ENCODE peak calls at places on chromosomes 16 and 17, in five cellular contexts. B is K562, K is H1, Y is HepG2, P is GM12891. L is an unnamed sample.

GRCh38 chr17:7888184-7888920 is at the start of gene CHD3:
- DNase-seq in B (no peak), K (no peak), P (no peak), Y (no peak), L (no peak)

GRCh38 chr16:31243734-31244670 is 15.8 kb upstream of the ITGAM start:
- DNase-seq in B (peak), P (no peak), K (no peak), Y (no peak), L (no peak)

GRCh38 chr17:11899494-11899893 is 97.8 kb downstream of the ZNF18 start:
- DNase-seq in K (no peak), B (peak), Y (no peak), P (no peak), L (no peak)

GRCh38 chr16:50627419-50627818 is 53.7 kb downstream of the SNX20 start:
- DNase-seq in K (peak), P (peak), Y (no peak), B (no peak), L (no peak)

GRCh38 chr17:51120357-51120738 is 320 bp downstream of the SPAG9 start:
- DNase-seq in B (no peak), Y (no peak), K (no peak), P (peak), L (peak)

GRCh38 chr17:82059272-82060000 is 6.2 kb downstream of the DUS1L start:
- DNase-seq in K (no peak), Y (no peak), B (no peak), P (no peak), L (no peak)

GRCh38 chr16:81530814-81531213 is 86.2 kb downstream of the CMIP start:
- DNase-seq in K (no peak), B (no peak), P (no peak), Y (no peak), L (no peak)

GRCh38 chr17:17315142-17315821 is 12.1 kb downstream of the NT5M start:
- DNase-seq in P (no peak), K (no peak), Y (no peak), B (no peak), L (no peak)

GRCh38 chr17:14332331-14332730 is 31.4 kb downstream of the HS3ST3B1 start:
- DNase-seq in K (no peak), P (no peak), B (no peak), Y (no peak), L (no peak)

GRCh38 chr16:4060823-4061222 is 55.4 kb downstream of the ADCY9 start:
- DNase-seq in P (no peak), Y (no peak), K (no peak), B (no peak), L (no peak)

GRCh38 chr17:78748048-78748729 is 33.9 kb downstream of the CYTH1 start:
- DNase-seq in B (no peak), P (no peak), Y (peak), K (no peak), L (no peak)

GRCh38 chr16:86697715-86698114 is 119.4 kb downstream of the FOXL1 start:
- DNase-seq in Y (no peak), K (no peak), P (no peak), B (no peak), L (no peak)

GRCh38 chr17:79459003-79459655 is 151.7 kb downstream of the RBFOX3 start:
- DNase-seq in Y (no peak), P (no peak), K (no peak), B (no peak), L (no peak)

GRCh38 chr17:62807812-62808575 is at the start of gene MARCHF10:
- DNase-seq in B (peak), P (peak), K (peak), Y (no peak), L (peak)

GRCh38 chr16:86573215-86573614 is 5.1 kb upstream of the FOXL1 start:
- DNase-seq in Y (no peak), B (no peak), K (peak), P (no peak), L (no peak)

GRCh38 chr17:31197991-31198390 is 99.0 kb downstream of the OMG start:
- DNase-seq in K (no peak), P (no peak), B (no peak), Y (no peak), L (no peak)

GRCh38 chr17:8420041-8420934 is 15.4 kb upstream of the NDEL1 start:
- DNase-seq in K (no peak), Y (peak), B (peak), P (no peak), L (no peak)

GRCh38 chr17:79947351-79948031 is 88.2 kb downstream of the TBC1D16 start:
- DNase-seq in K (no peak), Y (no peak), P (no peak), B (no peak), L (peak)

GRCh38 chr17:231191-231965 is 49.9 kb upstream of the DOC2B start:
- DNase-seq in Y (no peak), P (no peak), B (no peak), K (peak), L (no peak)

GRCh38 chr17:80097307-80097630 is 4.1 kb upstream of the GAA start:
- DNase-seq in Y (no peak), P (no peak), B (no peak), K (no peak), L (no peak)

GRCh38 chr17:38687291-38687690 is 12.5 kb upstream of the EPOP start:
- DNase-seq in B (no peak), Y (no peak), K (no peak), P (no peak), L (no peak)

GRCh38 chr16:55232822-55233221 is 91.2 kb upstream of the IRX6 start:
- DNase-seq in K (no peak), Y (no peak), P (no peak), B (no peak), L (no peak)

GRCh38 chr17:80874866-80875445 is 116.7 kb upstream of the CHMP6 start:
- DNase-seq in P (no peak), B (no peak), Y (no peak), K (no peak), L (no peak)

GRCh38 chr17:63647065-63647725 is 25.0 kb downstream of the MAP3K3 start:
- DNase-seq in P (no peak), Y (no peak), K (no peak), B (no peak), L (no peak)

GRCh38 chr16:28951410-28951943 is 740 bp downstream of the NFATC2IP start:
- DNase-seq in K (no peak), P (no peak), B (peak), Y (no peak), L (no peak)

GRCh38 chr16:66378739-66379570 is 12.5 kb downstream of the CDH5 start:
- DNase-seq in Y (no peak), B (no peak), K (no peak), P (no peak), L (no peak)
- TF ChIP-seq TAF1 in Y (no peak), B (no peak), K (no peak), P (no peak), L (no peak)

GRCh38 chr17:43199633-43200032 is 12.0 kb upstream of the TMEM106A start:
- DNase-seq in Y (no peak), B (no peak), K (no peak), P (no peak), L (no peak)

DNA sequence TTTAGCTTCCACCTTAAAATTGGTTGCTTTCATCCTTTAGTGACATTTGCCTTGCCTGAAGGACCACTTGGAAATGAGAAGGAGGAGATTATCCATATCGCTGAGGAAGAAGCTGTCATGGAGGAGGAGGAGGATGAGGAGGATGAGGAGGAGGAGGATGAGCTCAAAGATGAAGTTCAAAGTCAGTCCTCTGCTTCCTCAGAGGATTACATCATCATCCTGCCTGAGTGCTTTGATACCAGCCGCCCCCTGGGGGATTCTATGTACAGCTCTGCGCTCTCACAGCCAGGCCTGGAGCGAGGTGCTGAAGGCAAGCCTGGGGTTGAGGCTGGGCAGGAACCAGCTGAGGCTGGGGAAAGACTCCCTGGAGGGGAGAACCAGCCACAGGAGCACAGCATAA is 11.5 kb upstream of the TMEM106A start:
- DNase-seq in Y (no peak), P (no peak), B (no peak), K (no peak), L (no peak)
- TF ChIP-seq POLR2AphosphoS5 in Y (no peak), P (no peak), B (no peak), K (no peak), L (no peak)

GRCh38 chr16:47523342-47524006 is 62.3 kb downstream of the PHKB start:
- DNase-seq in P (peak), B (no peak), Y (peak), K (no peak), L (peak)

GRCh38 chr16:47519037-47519436 is 57.9 kb downstream of the PHKB start:
- DNase-seq in P (no peak), K (no peak), Y (no peak), B (no peak), L (no peak)

GRCh38 chr16:47524007-47524405 is 62.9 kb downstream of the PHKB start:
- DNase-seq in P (no peak), Y (no peak), K (no peak), B (no peak), L (no peak)

GRCh38 chr16:47519543-47519942 is 58.4 kb downstream of the PHKB start:
- DNase-seq in Y (no peak), K (no peak), B (no peak), P (no peak), L (no peak)

DNA sequence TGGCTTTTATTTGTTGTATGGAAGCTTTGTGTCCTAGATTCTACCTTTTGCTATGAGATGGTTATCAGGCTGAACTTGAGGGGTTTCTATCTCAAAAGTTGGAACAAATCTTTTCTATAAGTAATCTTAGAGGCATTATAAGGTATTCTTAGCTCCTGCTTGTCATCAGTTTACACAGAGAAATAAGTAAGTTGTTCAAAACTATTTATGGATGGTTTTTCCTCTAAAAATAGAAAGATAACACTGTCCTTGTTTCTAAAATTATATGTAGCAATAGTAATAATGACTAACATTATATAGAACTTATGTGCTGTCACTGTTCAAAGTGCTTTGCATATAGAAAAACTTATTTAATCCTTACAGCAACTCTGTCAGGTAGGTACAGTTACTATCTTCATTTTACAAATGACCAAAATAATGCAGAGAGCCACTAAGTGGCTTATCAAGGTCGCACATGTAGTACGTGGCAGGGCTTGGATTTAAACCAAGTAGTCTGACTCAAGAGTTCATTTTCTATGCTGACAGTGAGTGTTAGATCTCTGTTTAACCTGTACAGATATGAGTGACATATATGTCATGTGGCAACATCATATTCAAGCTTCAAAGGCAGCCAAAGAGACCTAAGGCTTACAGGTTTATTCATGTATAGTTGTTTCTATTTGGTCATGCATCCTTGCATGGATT is 59.0 kb downstream of the PHKB start:
- DNase-seq in Y (no peak), K (no peak), B (peak), P (no peak), L (no peak)
- TF ChIP-seq TAF1 in Y (no peak), K (no peak), B (no peak), P (no peak), L (no peak)

DNA sequence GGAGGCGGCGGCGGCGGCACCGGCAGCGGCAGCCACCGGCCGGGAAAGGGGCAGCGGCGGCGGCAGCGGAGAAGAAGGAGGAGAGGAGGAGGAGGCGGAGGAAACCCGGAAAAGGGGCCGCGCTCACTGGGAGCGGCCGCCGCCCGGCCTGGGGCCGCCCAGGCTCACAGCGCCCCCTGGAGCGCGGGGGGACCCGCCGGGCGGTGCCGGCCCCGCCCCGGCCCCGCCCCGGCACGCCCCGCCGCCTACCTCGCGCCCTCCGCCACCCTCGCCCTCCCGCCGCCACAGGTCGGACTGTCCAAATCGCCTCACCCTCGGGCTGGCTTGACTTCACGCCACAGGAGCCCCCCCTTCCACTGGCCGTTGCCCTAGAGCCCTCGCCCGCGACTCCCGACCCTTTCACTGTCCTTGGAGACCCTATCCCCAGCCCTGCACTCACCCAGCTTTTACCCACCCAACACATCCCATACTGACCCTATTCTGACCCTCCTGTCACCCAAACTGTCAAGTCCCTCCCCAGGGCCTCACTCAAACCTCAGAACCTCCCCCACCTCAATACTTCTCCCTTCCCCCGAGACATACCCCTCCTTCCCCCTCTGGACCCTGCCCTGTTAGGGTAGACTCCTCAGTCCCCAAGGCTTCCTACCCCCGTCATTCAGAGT is at the start of gene CSNK2A2:
- DNase-seq in K (peak), P (peak), B (peak), Y (peak), L (peak)
- TF ChIP-seq POLR2AphosphoS5 in K (no peak), P (no peak), B (peak), Y (peak), L (no peak)

DNA sequence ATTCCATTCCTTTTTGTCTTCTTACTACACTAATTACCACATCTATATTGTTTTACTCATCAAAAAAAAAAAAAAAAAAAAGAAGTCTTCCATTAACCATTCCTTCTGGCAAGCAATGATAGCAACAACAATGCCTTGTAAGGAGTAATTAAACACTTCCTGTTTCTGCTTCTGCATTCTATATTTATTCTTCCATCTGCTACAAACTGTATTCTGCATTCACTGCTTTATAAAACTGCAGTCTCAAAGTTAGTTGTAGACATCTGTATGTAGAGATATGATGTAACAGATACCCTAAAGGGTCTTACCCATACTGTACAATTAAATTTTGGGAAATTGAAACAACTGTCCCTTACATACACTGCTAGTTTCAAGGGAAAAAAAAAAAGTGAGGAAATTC is 28.7 kb upstream of the ABCA6 start:
- DNase-seq in Y (no peak), K (no peak), P (no peak), B (no peak), L (no peak)
- TF ChIP-seq TAF1 in Y (no peak), K (no peak), P (no peak), B (no peak), L (no peak)

DNA sequence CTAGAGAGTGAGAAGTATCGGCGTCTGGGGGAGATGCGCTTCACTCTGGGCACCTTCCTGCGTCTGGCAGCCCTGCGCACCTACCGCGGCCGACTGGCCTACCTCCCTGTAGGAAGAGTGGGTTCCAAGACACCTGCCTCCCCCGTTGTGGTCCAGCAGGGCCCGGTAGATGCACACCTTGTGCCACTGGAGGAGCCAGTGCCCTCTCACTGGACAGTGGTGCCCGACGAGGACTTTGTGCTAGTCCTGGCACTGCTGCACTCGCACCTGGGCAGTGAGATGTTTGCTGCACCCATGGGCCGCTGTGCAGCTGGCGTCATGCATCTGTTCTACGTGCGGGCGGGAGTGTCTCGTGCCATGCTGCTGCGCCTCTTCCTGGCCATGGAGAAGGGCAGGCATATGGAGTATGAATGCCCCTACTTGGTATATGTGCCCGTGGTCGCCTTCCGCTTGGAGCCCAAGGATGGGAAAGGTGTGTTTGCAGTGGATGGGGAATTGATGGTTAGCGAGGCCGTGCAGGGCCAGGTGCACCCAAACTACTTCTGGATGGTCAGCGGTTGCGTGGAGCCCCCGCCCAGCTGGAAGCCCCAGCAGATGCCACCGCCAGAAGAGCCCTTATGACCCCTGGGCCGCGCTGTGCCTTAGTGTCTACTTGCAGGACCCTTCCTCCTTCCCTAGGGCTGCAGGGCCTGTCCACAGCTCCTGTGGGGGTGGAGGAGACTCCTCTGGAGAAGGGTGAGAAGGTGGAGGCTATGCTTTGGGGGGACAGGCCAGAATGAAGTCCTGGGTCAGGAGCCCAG is 2.8 kb downstream of the SPHK1 start:
- DNase-seq in K (no peak), B (no peak), P (no peak), Y (no peak), L (no peak)
- TF ChIP-seq POLR2AphosphoS5 in K (no peak), B (no peak), P (no peak), Y (no peak), L (no peak)

DNA sequence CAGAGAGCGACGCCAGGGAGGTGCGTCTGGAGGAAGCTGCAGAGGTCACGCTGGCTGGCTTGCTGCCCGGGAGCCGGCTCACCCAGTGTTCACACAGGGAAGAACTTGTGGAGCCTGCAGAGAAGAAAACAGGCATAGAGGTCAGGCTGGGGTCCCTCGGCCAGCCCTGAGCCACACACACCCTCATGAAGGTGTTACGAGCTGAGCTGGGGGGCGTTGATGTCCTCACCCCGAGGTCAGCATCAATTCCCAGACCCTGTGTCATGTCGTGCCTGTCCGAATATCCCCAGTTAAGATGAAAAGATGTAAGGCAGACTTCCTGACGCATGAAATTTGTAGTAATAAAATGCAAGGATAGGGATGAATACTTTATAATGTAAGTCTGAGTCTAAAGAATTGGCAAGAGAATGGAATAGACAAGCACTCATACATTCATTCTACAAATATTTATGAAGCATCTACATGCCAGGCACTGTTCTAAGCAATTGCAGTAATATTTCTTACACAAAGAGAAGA is 77.1 kb downstream of the USP31 start:
- DNase-seq in B (no peak), Y (no peak), K (no peak), P (no peak), L (no peak)
- TF ChIP-seq TAF1 in B (no peak), Y (no peak), K (no peak), P (no peak), L (no peak)

L was measured in GM12892.